ENCODE peak calls at places on chromosomes 6 and 20, in six cellular contexts. One of them, this sample, is unnamed.

GRCh38 chr6:47195251-47195650 is 114.5 kb downstream of the TNFRSF21 start:
- DNase-seq in stimulated activated CD4-positive, alpha-beta T cell treated with anti-CD3 and anti-CD28 coated beads, Interleukin-2, amount 100 ng/mL, for 24 hours: no peak
- DNase-seq in stimulated activated naive CD8-positive, alpha-beta T cell treated with anti-CD3 and anti-CD28 coated beads, Interleukin-15, amount 100 ng/mL, for 72 hours: no peak
- DNase-seq in activated CD8-positive, alpha-beta T cell treated with anti-CD3 and anti-CD28 coated beads, Interleukin-2, amount 10 ng/mL, durations not matched to agents 7 days and 5 days: no peak
- DNase-seq in CD8-positive, alpha-beta T cell: no peak
- DNase-seq in nucleus accumbens: no peak
- DNase-seq in this sample: no peak

GRCh38 chr6:109076421-109076820 is 18.2 kb downstream of the SESN1 start:
- DNase-seq in stimulated activated CD4-positive, alpha-beta T cell treated with anti-CD3 and anti-CD28 coated beads, Interleukin-2, amount 100 ng/mL, for 24 hours: no peak
- DNase-seq in stimulated activated naive CD8-positive, alpha-beta T cell treated with anti-CD3 and anti-CD28 coated beads, Interleukin-15, amount 100 ng/mL, for 72 hours: no peak
- DNase-seq in activated CD8-positive, alpha-beta T cell treated with anti-CD3 and anti-CD28 coated beads, Interleukin-2, amount 10 ng/mL, durations not matched to agents 7 days and 5 days: no peak
- DNase-seq in CD8-positive, alpha-beta T cell: no peak
- DNase-seq in nucleus accumbens: no peak
- DNase-seq in this sample: no peak

GRCh38 chr20:6868864-6869263 is 101.4 kb downstream of the BMP2 start:
- DNase-seq in stimulated activated CD4-positive, alpha-beta T cell treated with anti-CD3 and anti-CD28 coated beads, Interleukin-2, amount 100 ng/mL, for 24 hours: no peak
- DNase-seq in stimulated activated naive CD8-positive, alpha-beta T cell treated with anti-CD3 and anti-CD28 coated beads, Interleukin-15, amount 100 ng/mL, for 72 hours: no peak
- DNase-seq in activated CD8-positive, alpha-beta T cell treated with anti-CD3 and anti-CD28 coated beads, Interleukin-2, amount 10 ng/mL, durations not matched to agents 7 days and 5 days: no peak
- DNase-seq in CD8-positive, alpha-beta T cell: no peak
- DNase-seq in nucleus accumbens: no peak
- DNase-seq in this sample: no peak

GRCh38 chr6:31621991-31622390 is 1.5 kb downstream of the PRRC2A start:
- DNase-seq in stimulated activated CD4-positive, alpha-beta T cell treated with anti-CD3 and anti-CD28 coated beads, Interleukin-2, amount 100 ng/mL, for 24 hours: no peak
- DNase-seq in stimulated activated naive CD8-positive, alpha-beta T cell treated with anti-CD3 and anti-CD28 coated beads, Interleukin-15, amount 100 ng/mL, for 72 hours: no peak
- DNase-seq in activated CD8-positive, alpha-beta T cell treated with anti-CD3 and anti-CD28 coated beads, Interleukin-2, amount 10 ng/mL, durations not matched to agents 7 days and 5 days: no peak
- DNase-seq in CD8-positive, alpha-beta T cell: no peak
- DNase-seq in nucleus accumbens: no peak
- DNase-seq in this sample: no peak

GRCh38 chr6:131762984-131763383 is 44.8 kb upstream of the ENPP1 start:
- DNase-seq in stimulated activated CD4-positive, alpha-beta T cell treated with anti-CD3 and anti-CD28 coated beads, Interleukin-2, amount 100 ng/mL, for 24 hours: no peak
- DNase-seq in stimulated activated naive CD8-positive, alpha-beta T cell treated with anti-CD3 and anti-CD28 coated beads, Interleukin-15, amount 100 ng/mL, for 72 hours: no peak
- DNase-seq in activated CD8-positive, alpha-beta T cell treated with anti-CD3 and anti-CD28 coated beads, Interleukin-2, amount 10 ng/mL, durations not matched to agents 7 days and 5 days: no peak
- DNase-seq in CD8-positive, alpha-beta T cell: no peak
- DNase-seq in nucleus accumbens: no peak
- DNase-seq in this sample: no peak

GRCh38 chr6:22078802-22079545 is 217.9 kb downstream of the PRL start:
- DNase-seq in stimulated activated CD4-positive, alpha-beta T cell treated with anti-CD3 and anti-CD28 coated beads, Interleukin-2, amount 100 ng/mL, for 24 hours: no peak
- DNase-seq in stimulated activated naive CD8-positive, alpha-beta T cell treated with anti-CD3 and anti-CD28 coated beads, Interleukin-15, amount 100 ng/mL, for 72 hours: no peak
- DNase-seq in activated CD8-positive, alpha-beta T cell treated with anti-CD3 and anti-CD28 coated beads, Interleukin-2, amount 10 ng/mL, durations not matched to agents 7 days and 5 days: no peak
- DNase-seq in CD8-positive, alpha-beta T cell: no peak
- DNase-seq in nucleus accumbens: no peak
- DNase-seq in this sample: no peak

GRCh38 chr20:63178445-63178818 is 37.5 kb downstream of the YTHDF1 start:
- DNase-seq in stimulated activated CD4-positive, alpha-beta T cell treated with anti-CD3 and anti-CD28 coated beads, Interleukin-2, amount 100 ng/mL, for 24 hours: no peak
- DNase-seq in stimulated activated naive CD8-positive, alpha-beta T cell treated with anti-CD3 and anti-CD28 coated beads, Interleukin-15, amount 100 ng/mL, for 72 hours: no peak
- DNase-seq in activated CD8-positive, alpha-beta T cell treated with anti-CD3 and anti-CD28 coated beads, Interleukin-2, amount 10 ng/mL, durations not matched to agents 7 days and 5 days: no peak
- DNase-seq in CD8-positive, alpha-beta T cell: no peak
- DNase-seq in nucleus accumbens: no peak
- DNase-seq in this sample: no peak

GRCh38 chr6:146878564-146879343 is 280.0 kb downstream of the ADGB start:
- DNase-seq in stimulated activated CD4-positive, alpha-beta T cell treated with anti-CD3 and anti-CD28 coated beads, Interleukin-2, amount 100 ng/mL, for 24 hours: no peak
- DNase-seq in stimulated activated naive CD8-positive, alpha-beta T cell treated with anti-CD3 and anti-CD28 coated beads, Interleukin-15, amount 100 ng/mL, for 72 hours: no peak
- DNase-seq in activated CD8-positive, alpha-beta T cell treated with anti-CD3 and anti-CD28 coated beads, Interleukin-2, amount 10 ng/mL, durations not matched to agents 7 days and 5 days: no peak
- DNase-seq in CD8-positive, alpha-beta T cell: no peak
- DNase-seq in nucleus accumbens: no peak
- DNase-seq in this sample: no peak

GRCh38 chr6:12147557-12148316 is 135.6 kb downstream of the HIVEP1 start:
- DNase-seq in stimulated activated CD4-positive, alpha-beta T cell treated with anti-CD3 and anti-CD28 coated beads, Interleukin-2, amount 100 ng/mL, for 24 hours: no peak
- DNase-seq in stimulated activated naive CD8-positive, alpha-beta T cell treated with anti-CD3 and anti-CD28 coated beads, Interleukin-15, amount 100 ng/mL, for 72 hours: no peak
- DNase-seq in activated CD8-positive, alpha-beta T cell treated with anti-CD3 and anti-CD28 coated beads, Interleukin-2, amount 10 ng/mL, durations not matched to agents 7 days and 5 days: no peak
- DNase-seq in CD8-positive, alpha-beta T cell: no peak
- DNase-seq in nucleus accumbens: no peak
- DNase-seq in this sample: no peak

GRCh38 chr6:165814669-165815068 is 151.6 kb upstream of the PDE10A start:
- DNase-seq in stimulated activated CD4-positive, alpha-beta T cell treated with anti-CD3 and anti-CD28 coated beads, Interleukin-2, amount 100 ng/mL, for 24 hours: no peak
- DNase-seq in stimulated activated naive CD8-positive, alpha-beta T cell treated with anti-CD3 and anti-CD28 coated beads, Interleukin-15, amount 100 ng/mL, for 72 hours: no peak
- DNase-seq in activated CD8-positive, alpha-beta T cell treated with anti-CD3 and anti-CD28 coated beads, Interleukin-2, amount 10 ng/mL, durations not matched to agents 7 days and 5 days: no peak
- DNase-seq in CD8-positive, alpha-beta T cell: no peak
- DNase-seq in nucleus accumbens: no peak
- DNase-seq in this sample: no peak

GRCh38 chr20:64138276-64138815 is 25.9 kb upstream of the MYT1 start:
- DNase-seq in stimulated activated CD4-positive, alpha-beta T cell treated with anti-CD3 and anti-CD28 coated beads, Interleukin-2, amount 100 ng/mL, for 24 hours: no peak
- DNase-seq in stimulated activated naive CD8-positive, alpha-beta T cell treated with anti-CD3 and anti-CD28 coated beads, Interleukin-15, amount 100 ng/mL, for 72 hours: no peak
- DNase-seq in activated CD8-positive, alpha-beta T cell treated with anti-CD3 and anti-CD28 coated beads, Interleukin-2, amount 10 ng/mL, durations not matched to agents 7 days and 5 days: no peak
- DNase-seq in CD8-positive, alpha-beta T cell: no peak
- DNase-seq in nucleus accumbens: no peak
- DNase-seq in this sample: no peak

GRCh38 chr6:146931214-146931613 is 273.0 kb upstream of the STXBP5 start:
- DNase-seq in stimulated activated CD4-positive, alpha-beta T cell treated with anti-CD3 and anti-CD28 coated beads, Interleukin-2, amount 100 ng/mL, for 24 hours: no peak
- DNase-seq in stimulated activated naive CD8-positive, alpha-beta T cell treated with anti-CD3 and anti-CD28 coated beads, Interleukin-15, amount 100 ng/mL, for 72 hours: no peak
- DNase-seq in activated CD8-positive, alpha-beta T cell treated with anti-CD3 and anti-CD28 coated beads, Interleukin-2, amount 10 ng/mL, durations not matched to agents 7 days and 5 days: no peak
- DNase-seq in CD8-positive, alpha-beta T cell: no peak
- DNase-seq in nucleus accumbens: no peak
- DNase-seq in this sample: no peak

GRCh38 chr6:29755295-29755871 is 32.1 kb downstream of the HLA-F start:
- DNase-seq in stimulated activated CD4-positive, alpha-beta T cell treated with anti-CD3 and anti-CD28 coated beads, Interleukin-2, amount 100 ng/mL, for 24 hours: peak; percentile 3
- DNase-seq in stimulated activated naive CD8-positive, alpha-beta T cell treated with anti-CD3 and anti-CD28 coated beads, Interleukin-15, amount 100 ng/mL, for 72 hours: no peak
- DNase-seq in activated CD8-positive, alpha-beta T cell treated with anti-CD3 and anti-CD28 coated beads, Interleukin-2, amount 10 ng/mL, durations not matched to agents 7 days and 5 days: no peak
- DNase-seq in CD8-positive, alpha-beta T cell: no peak
- DNase-seq in nucleus accumbens: no peak
- DNase-seq in this sample: peak; percentile 25

GRCh38 chr20:54654460-54654859 is 179.1 kb downstream of the DOK5 start:
- DNase-seq in stimulated activated CD4-positive, alpha-beta T cell treated with anti-CD3 and anti-CD28 coated beads, Interleukin-2, amount 100 ng/mL, for 24 hours: no peak
- DNase-seq in stimulated activated naive CD8-positive, alpha-beta T cell treated with anti-CD3 and anti-CD28 coated beads, Interleukin-15, amount 100 ng/mL, for 72 hours: no peak
- DNase-seq in activated CD8-positive, alpha-beta T cell treated with anti-CD3 and anti-CD28 coated beads, Interleukin-2, amount 10 ng/mL, durations not matched to agents 7 days and 5 days: no peak
- DNase-seq in CD8-positive, alpha-beta T cell: no peak
- DNase-seq in nucleus accumbens: no peak
- DNase-seq in this sample: no peak

GRCh38 chr20:7352165-7352564 is 584.7 kb downstream of the BMP2 start:
- DNase-seq in stimulated activated CD4-positive, alpha-beta T cell treated with anti-CD3 and anti-CD28 coated beads, Interleukin-2, amount 100 ng/mL, for 24 hours: no peak
- DNase-seq in stimulated activated naive CD8-positive, alpha-beta T cell treated with anti-CD3 and anti-CD28 coated beads, Interleukin-15, amount 100 ng/mL, for 72 hours: no peak
- DNase-seq in activated CD8-positive, alpha-beta T cell treated with anti-CD3 and anti-CD28 coated beads, Interleukin-2, amount 10 ng/mL, durations not matched to agents 7 days and 5 days: no peak
- DNase-seq in CD8-positive, alpha-beta T cell: no peak
- DNase-seq in nucleus accumbens: no peak
- DNase-seq in this sample: no peak

GRCh38 chr6:135995160-135995898 is 143.8 kb downstream of the PDE7B start:
- DNase-seq in stimulated activated CD4-positive, alpha-beta T cell treated with anti-CD3 and anti-CD28 coated beads, Interleukin-2, amount 100 ng/mL, for 24 hours: no peak
- DNase-seq in stimulated activated naive CD8-positive, alpha-beta T cell treated with anti-CD3 and anti-CD28 coated beads, Interleukin-15, amount 100 ng/mL, for 72 hours: no peak
- DNase-seq in activated CD8-positive, alpha-beta T cell treated with anti-CD3 and anti-CD28 coated beads, Interleukin-2, amount 10 ng/mL, durations not matched to agents 7 days and 5 days: no peak
- DNase-seq in CD8-positive, alpha-beta T cell: no peak
- DNase-seq in nucleus accumbens: no peak
- DNase-seq in this sample: no peak

GRCh38 chr20:47784599-47785320 is 521 bp downstream of the SULF2 start:
- DNase-seq in stimulated activated CD4-positive, alpha-beta T cell treated with anti-CD3 and anti-CD28 coated beads, Interleukin-2, amount 100 ng/mL, for 24 hours: no peak
- DNase-seq in stimulated activated naive CD8-positive, alpha-beta T cell treated with anti-CD3 and anti-CD28 coated beads, Interleukin-15, amount 100 ng/mL, for 72 hours: no peak
- DNase-seq in activated CD8-positive, alpha-beta T cell treated with anti-CD3 and anti-CD28 coated beads, Interleukin-2, amount 10 ng/mL, durations not matched to agents 7 days and 5 days: no peak
- DNase-seq in CD8-positive, alpha-beta T cell: no peak
- DNase-seq in nucleus accumbens: no peak
- DNase-seq in this sample: no peak

GRCh38 chr6:43575105-43575771 is 600 bp downstream of the XPO5 start:
- DNase-seq in stimulated activated CD4-positive, alpha-beta T cell treated with anti-CD3 and anti-CD28 coated beads, Interleukin-2, amount 100 ng/mL, for 24 hours: peak; percentile 57
- DNase-seq in stimulated activated naive CD8-positive, alpha-beta T cell treated with anti-CD3 and anti-CD28 coated beads, Interleukin-15, amount 100 ng/mL, for 72 hours: no peak
- DNase-seq in activated CD8-positive, alpha-beta T cell treated with anti-CD3 and anti-CD28 coated beads, Interleukin-2, amount 10 ng/mL, durations not matched to agents 7 days and 5 days: no peak
- DNase-seq in CD8-positive, alpha-beta T cell: no peak
- DNase-seq in nucleus accumbens: peak; percentile 20
- DNase-seq in this sample: no peak

GRCh38 chr20:43188234-43188653 is 1.5 kb downstream of the PTPRT start:
- DNase-seq in stimulated activated CD4-positive, alpha-beta T cell treated with anti-CD3 and anti-CD28 coated beads, Interleukin-2, amount 100 ng/mL, for 24 hours: no peak
- DNase-seq in stimulated activated naive CD8-positive, alpha-beta T cell treated with anti-CD3 and anti-CD28 coated beads, Interleukin-15, amount 100 ng/mL, for 72 hours: no peak
- DNase-seq in activated CD8-positive, alpha-beta T cell treated with anti-CD3 and anti-CD28 coated beads, Interleukin-2, amount 10 ng/mL, durations not matched to agents 7 days and 5 days: no peak
- DNase-seq in CD8-positive, alpha-beta T cell: no peak
- DNase-seq in nucleus accumbens: no peak
- DNase-seq in this sample: no peak

GRCh38 chr6:96761794-96762193 is 75.5 kb downstream of the GPR63 start:
- DNase-seq in stimulated activated CD4-positive, alpha-beta T cell treated with anti-CD3 and anti-CD28 coated beads, Interleukin-2, amount 100 ng/mL, for 24 hours: no peak
- DNase-seq in stimulated activated naive CD8-positive, alpha-beta T cell treated with anti-CD3 and anti-CD28 coated beads, Interleukin-15, amount 100 ng/mL, for 72 hours: no peak
- DNase-seq in activated CD8-positive, alpha-beta T cell treated with anti-CD3 and anti-CD28 coated beads, Interleukin-2, amount 10 ng/mL, durations not matched to agents 7 days and 5 days: no peak
- DNase-seq in CD8-positive, alpha-beta T cell: no peak
- DNase-seq in nucleus accumbens: no peak
- DNase-seq in this sample: no peak

GRCh38 chr20:50027611-50028105 is 44.9 kb downstream of the SNAI1 start:
- DNase-seq in stimulated activated CD4-positive, alpha-beta T cell treated with anti-CD3 and anti-CD28 coated beads, Interleukin-2, amount 100 ng/mL, for 24 hours: no peak
- DNase-seq in stimulated activated naive CD8-positive, alpha-beta T cell treated with anti-CD3 and anti-CD28 coated beads, Interleukin-15, amount 100 ng/mL, for 72 hours: no peak
- DNase-seq in activated CD8-positive, alpha-beta T cell treated with anti-CD3 and anti-CD28 coated beads, Interleukin-2, amount 10 ng/mL, durations not matched to agents 7 days and 5 days: no peak
- DNase-seq in CD8-positive, alpha-beta T cell: no peak
- DNase-seq in nucleus accumbens: peak; percentile 75
- DNase-seq in this sample: no peak

GRCh38 chr6:4212588-4212987 is 77.2 kb upstream of the ECI2 start:
- DNase-seq in stimulated activated CD4-positive, alpha-beta T cell treated with anti-CD3 and anti-CD28 coated beads, Interleukin-2, amount 100 ng/mL, for 24 hours: no peak
- DNase-seq in stimulated activated naive CD8-positive, alpha-beta T cell treated with anti-CD3 and anti-CD28 coated beads, Interleukin-15, amount 100 ng/mL, for 72 hours: no peak
- DNase-seq in activated CD8-positive, alpha-beta T cell treated with anti-CD3 and anti-CD28 coated beads, Interleukin-2, amount 10 ng/mL, durations not matched to agents 7 days and 5 days: no peak
- DNase-seq in CD8-positive, alpha-beta T cell: no peak
- DNase-seq in nucleus accumbens: no peak
- DNase-seq in this sample: no peak

GRCh38 chr6:146770965-146771735 is 172.4 kb downstream of the ADGB start:
- DNase-seq in stimulated activated CD4-positive, alpha-beta T cell treated with anti-CD3 and anti-CD28 coated beads, Interleukin-2, amount 100 ng/mL, for 24 hours: peak; percentile 27
- DNase-seq in stimulated activated naive CD8-positive, alpha-beta T cell treated with anti-CD3 and anti-CD28 coated beads, Interleukin-15, amount 100 ng/mL, for 72 hours: peak; percentile 22
- DNase-seq in activated CD8-positive, alpha-beta T cell treated with anti-CD3 and anti-CD28 coated beads, Interleukin-2, amount 10 ng/mL, durations not matched to agents 7 days and 5 days: peak; percentile 70
- DNase-seq in CD8-positive, alpha-beta T cell: peak; percentile 53
- DNase-seq in nucleus accumbens: no peak
- DNase-seq in this sample: peak; percentile 62

GRCh38 chr6:136751478-136751956 is 40.8 kb downstream of the MAP3K5 start:
- DNase-seq in stimulated activated CD4-positive, alpha-beta T cell treated with anti-CD3 and anti-CD28 coated beads, Interleukin-2, amount 100 ng/mL, for 24 hours: no peak
- DNase-seq in stimulated activated naive CD8-positive, alpha-beta T cell treated with anti-CD3 and anti-CD28 coated beads, Interleukin-15, amount 100 ng/mL, for 72 hours: peak; percentile 29
- DNase-seq in activated CD8-positive, alpha-beta T cell treated with anti-CD3 and anti-CD28 coated beads, Interleukin-2, amount 10 ng/mL, durations not matched to agents 7 days and 5 days: peak; percentile 72
- DNase-seq in CD8-positive, alpha-beta T cell: peak; percentile 29
- DNase-seq in nucleus accumbens: no peak
- DNase-seq in this sample: peak; percentile 66

GRCh38 chr20:58073945-58074920 is 154.2 kb downstream of the ANKRD60 start:
- DNase-seq in stimulated activated CD4-positive, alpha-beta T cell treated with anti-CD3 and anti-CD28 coated beads, Interleukin-2, amount 100 ng/mL, for 24 hours: no peak
- DNase-seq in stimulated activated naive CD8-positive, alpha-beta T cell treated with anti-CD3 and anti-CD28 coated beads, Interleukin-15, amount 100 ng/mL, for 72 hours: no peak
- DNase-seq in activated CD8-positive, alpha-beta T cell treated with anti-CD3 and anti-CD28 coated beads, Interleukin-2, amount 10 ng/mL, durations not matched to agents 7 days and 5 days: peak; percentile 5
- DNase-seq in CD8-positive, alpha-beta T cell: no peak
- DNase-seq in nucleus accumbens: no peak
- DNase-seq in this sample: peak; percentile 33

GRCh38 chr20:41299899-41300298 is 17.6 kb downstream of the ZHX3 start:
- DNase-seq in stimulated activated CD4-positive, alpha-beta T cell treated with anti-CD3 and anti-CD28 coated beads, Interleukin-2, amount 100 ng/mL, for 24 hours: no peak
- DNase-seq in stimulated activated naive CD8-positive, alpha-beta T cell treated with anti-CD3 and anti-CD28 coated beads, Interleukin-15, amount 100 ng/mL, for 72 hours: no peak
- DNase-seq in activated CD8-positive, alpha-beta T cell treated with anti-CD3 and anti-CD28 coated beads, Interleukin-2, amount 10 ng/mL, durations not matched to agents 7 days and 5 days: no peak
- DNase-seq in CD8-positive, alpha-beta T cell: no peak
- DNase-seq in nucleus accumbens: no peak
- DNase-seq in this sample: no peak

GRCh38 chr6:139531148-139531547 is 156.7 kb upstream of the CITED2 start:
- DNase-seq in stimulated activated CD4-positive, alpha-beta T cell treated with anti-CD3 and anti-CD28 coated beads, Interleukin-2, amount 100 ng/mL, for 24 hours: peak; percentile 31
- DNase-seq in stimulated activated naive CD8-positive, alpha-beta T cell treated with anti-CD3 and anti-CD28 coated beads, Interleukin-15, amount 100 ng/mL, for 72 hours: no peak
- DNase-seq in activated CD8-positive, alpha-beta T cell treated with anti-CD3 and anti-CD28 coated beads, Interleukin-2, amount 10 ng/mL, durations not matched to agents 7 days and 5 days: peak; percentile 53
- DNase-seq in CD8-positive, alpha-beta T cell: peak; percentile 54
- DNase-seq in nucleus accumbens: no peak
- DNase-seq in this sample: peak; percentile 89

GRCh38 chr20:63320616-63321147 is 27.7 kb downstream of the COL20A1 start:
- DNase-seq in stimulated activated CD4-positive, alpha-beta T cell treated with anti-CD3 and anti-CD28 coated beads, Interleukin-2, amount 100 ng/mL, for 24 hours: no peak
- DNase-seq in stimulated activated naive CD8-positive, alpha-beta T cell treated with anti-CD3 and anti-CD28 coated beads, Interleukin-15, amount 100 ng/mL, for 72 hours: no peak
- DNase-seq in activated CD8-positive, alpha-beta T cell treated with anti-CD3 and anti-CD28 coated beads, Interleukin-2, amount 10 ng/mL, durations not matched to agents 7 days and 5 days: no peak
- DNase-seq in CD8-positive, alpha-beta T cell: no peak
- DNase-seq in nucleus accumbens: no peak
- DNase-seq in this sample: no peak

GRCh38 chr6:153108320-153108719 is 22.8 kb downstream of the RGS17 start:
- DNase-seq in stimulated activated CD4-positive, alpha-beta T cell treated with anti-CD3 and anti-CD28 coated beads, Interleukin-2, amount 100 ng/mL, for 24 hours: no peak
- DNase-seq in stimulated activated naive CD8-positive, alpha-beta T cell treated with anti-CD3 and anti-CD28 coated beads, Interleukin-15, amount 100 ng/mL, for 72 hours: no peak
- DNase-seq in activated CD8-positive, alpha-beta T cell treated with anti-CD3 and anti-CD28 coated beads, Interleukin-2, amount 10 ng/mL, durations not matched to agents 7 days and 5 days: no peak
- DNase-seq in CD8-positive, alpha-beta T cell: no peak
- DNase-seq in nucleus accumbens: no peak
- DNase-seq in this sample: no peak

GRCh38 chr6:142943746-142944125 is 1.2 kb downstream of the HIVEP2 start:
- DNase-seq in stimulated activated CD4-positive, alpha-beta T cell treated with anti-CD3 and anti-CD28 coated beads, Interleukin-2, amount 100 ng/mL, for 24 hours: peak; percentile 51
- DNase-seq in stimulated activated naive CD8-positive, alpha-beta T cell treated with anti-CD3 and anti-CD28 coated beads, Interleukin-15, amount 100 ng/mL, for 72 hours: peak; percentile 67
- DNase-seq in activated CD8-positive, alpha-beta T cell treated with anti-CD3 and anti-CD28 coated beads, Interleukin-2, amount 10 ng/mL, durations not matched to agents 7 days and 5 days: peak; percentile 58
- DNase-seq in CD8-positive, alpha-beta T cell: peak; percentile 51
- DNase-seq in nucleus accumbens: peak; percentile 27
- DNase-seq in this sample: peak; percentile 67

GRCh38 chr6:34490390-34491090 is 24.7 kb downstream of the PACSIN1 start:
- DNase-seq in stimulated activated CD4-positive, alpha-beta T cell treated with anti-CD3 and anti-CD28 coated beads, Interleukin-2, amount 100 ng/mL, for 24 hours: no peak
- DNase-seq in stimulated activated naive CD8-positive, alpha-beta T cell treated with anti-CD3 and anti-CD28 coated beads, Interleukin-15, amount 100 ng/mL, for 72 hours: no peak
- DNase-seq in activated CD8-positive, alpha-beta T cell treated with anti-CD3 and anti-CD28 coated beads, Interleukin-2, amount 10 ng/mL, durations not matched to agents 7 days and 5 days: no peak
- DNase-seq in CD8-positive, alpha-beta T cell: no peak
- DNase-seq in nucleus accumbens: no peak
- DNase-seq in this sample: no peak

This sample was measured in activated CD8-positive, alpha-beta memory T cell treated with anti-CD3 and anti-CD28 coated beads, Interleukin-2, amount 10 ng/mL, durations not matched to agents 7 days and 5 days.